ENCODE peak calls at places on chromosomes 3 and 15, in six cellular contexts. U is AG04450, B is fibroblast of mammary gland, H is WERI-Rb-1, O is endodermal cell, A is astrocyte of the cerebellum. Q is an unnamed sample.

GRCh38 chr3:156787926-156788663 is 38.1 kb upstream of the LEKR1 start:
- DNase-seq in U (peak; percentile 79), B (peak; percentile 99), O (no peak), A (peak; percentile 80), H (no peak), Q (peak; percentile 93)

GRCh38 chr15:72236381-72237285 is 5.6 kb upstream of the PKM start:
- DNase-seq in A (no peak), B (peak; percentile 16), U (no peak), O (no peak), H (peak; percentile 45), Q (no peak)

GRCh38 chr3:25442486-25442885 is 14.4 kb downstream of the RARB start:
- DNase-seq in A (no peak), U (no peak), B (no peak), O (no peak), H (no peak), Q (no peak)

GRCh38 chr3:125051205-125051604 is 4.6 kb downstream of the HEG1 start:
- DNase-seq in B (no peak), O (no peak), A (no peak), H (no peak), U (no peak), Q (no peak)

GRCh38 chr3:31624054-31624709 is 91.5 kb downstream of the STT3B start:
- DNase-seq in O (no peak), H (no peak), B (no peak), U (no peak), A (no peak), Q (no peak)

GRCh38 chr3:15794303-15794771 is 3.4 kb downstream of the ANKRD28 start:
- DNase-seq in B (peak; percentile 86), O (no peak), A (no peak), U (peak; percentile 36), H (no peak), Q (peak; percentile 78)

GRCh38 chr3:48568476-48568875 is 4.9 kb upstream of the UCN2 start:
- DNase-seq in U (no peak), O (no peak), H (no peak), B (no peak), A (no peak), Q (no peak)

GRCh38 chr3:133364704-133365103 is 35.2 kb upstream of the BFSP2 start:
- DNase-seq in O (peak; percentile 25), B (no peak), U (no peak), H (no peak), A (no peak), Q (no peak)

GRCh38 chr15:29089731-29090616 is 179.6 kb downstream of the NSMCE3 start:
- DNase-seq in H (no peak), B (peak; percentile 22), A (peak; percentile 41), O (no peak), U (peak; percentile 13), Q (no peak)

GRCh38 chr3:183826854-183827253 is 1.5 kb upstream of the MAP6D1 start:
- DNase-seq in H (peak; percentile 37), A (no peak), U (no peak), B (no peak), O (no peak), Q (no peak)

GRCh38 chr3:148513066-148513671 is 184.5 kb upstream of the AGTR1 start:
- DNase-seq in U (no peak), B (peak; percentile 32), H (no peak), A (no peak), O (no peak), Q (peak; percentile 12)

GRCh38 chr3:18194431-18194830 is 230.7 kb downstream of the SATB1 start:
- DNase-seq in H (no peak), O (no peak), A (no peak), U (no peak), B (peak; percentile 48), Q (peak; percentile 12)

GRCh38 chr3:177973241-177973840 is 562.9 kb upstream of the KCNMB2 start:
- DNase-seq in A (no peak), B (peak; percentile 43), H (no peak), U (no peak), O (no peak), Q (peak; percentile 24)

GRCh38 chr3:5974637-5975322 is 787.3 kb downstream of the EDEM1 start:
- DNase-seq in U (no peak), O (no peak), H (no peak), A (no peak), B (no peak), Q (no peak)

GRCh38 chr15:48003447-48003846 is 117.3 kb upstream of the SLC24A5 start:
- DNase-seq in H (no peak), O (no peak), U (no peak), A (no peak), B (no peak), Q (no peak)

GRCh38 chr15:82958638-82959037 is 6.1 kb upstream of the HOMER2 start:
- DNase-seq in U (no peak), A (no peak), O (no peak), B (no peak), H (no peak), Q (no peak)

GRCh38 chr3:22106213-22106867 is 355.3 kb upstream of the ZNF385D start:
- DNase-seq in B (peak; percentile 2), O (no peak), H (no peak), A (no peak), U (no peak), Q (no peak)

GRCh38 chr15:62307551-62307950 is 142.5 kb upstream of the C2CD4B start:
- DNase-seq in B (peak; percentile 65), H (no peak), O (no peak), A (no peak), U (no peak), Q (peak; percentile 79)

GRCh38 chr3:141399979-141400971 is 32.0 kb downstream of the ZBTB38 start:
- DNase-seq in O (no peak), H (peak; percentile 65), U (no peak), A (no peak), B (no peak), Q (peak; percentile 84)

GRCh38 chr3:51389423-51390183 is 1.5 kb upstream of the RBM15B start:
- DNase-seq in H (peak; percentile 76), A (peak; percentile 11), O (peak; percentile 85), U (no peak), B (peak; percentile 52), Q (peak; percentile 46)

GRCh38 chr3:107438671-107439070 is 61.4 kb downstream of the CCDC54 start:
- DNase-seq in U (no peak), O (no peak), B (no peak), A (no peak), H (no peak), Q (no peak)

GRCh38 chr15:51536965-51537574 is 85.5 kb downstream of the DMXL2 start:
- DNase-seq in O (no peak), A (peak; percentile 11), U (no peak), B (peak; percentile 45), H (no peak), Q (peak; percentile 37)

GRCh38 chr3:139388961-139389551 is 391 bp downstream of the COPB2 start:
- DNase-seq in B (no peak), A (no peak), O (no peak), H (no peak), U (no peak), Q (no peak)

GRCh38 chr15:90465930-90466567 is 63.7 kb upstream of the CRTC3 start:
- DNase-seq in O (no peak), A (peak; percentile 49), U (no peak), H (no peak), B (peak; percentile 58), Q (peak; percentile 45)

DNA sequence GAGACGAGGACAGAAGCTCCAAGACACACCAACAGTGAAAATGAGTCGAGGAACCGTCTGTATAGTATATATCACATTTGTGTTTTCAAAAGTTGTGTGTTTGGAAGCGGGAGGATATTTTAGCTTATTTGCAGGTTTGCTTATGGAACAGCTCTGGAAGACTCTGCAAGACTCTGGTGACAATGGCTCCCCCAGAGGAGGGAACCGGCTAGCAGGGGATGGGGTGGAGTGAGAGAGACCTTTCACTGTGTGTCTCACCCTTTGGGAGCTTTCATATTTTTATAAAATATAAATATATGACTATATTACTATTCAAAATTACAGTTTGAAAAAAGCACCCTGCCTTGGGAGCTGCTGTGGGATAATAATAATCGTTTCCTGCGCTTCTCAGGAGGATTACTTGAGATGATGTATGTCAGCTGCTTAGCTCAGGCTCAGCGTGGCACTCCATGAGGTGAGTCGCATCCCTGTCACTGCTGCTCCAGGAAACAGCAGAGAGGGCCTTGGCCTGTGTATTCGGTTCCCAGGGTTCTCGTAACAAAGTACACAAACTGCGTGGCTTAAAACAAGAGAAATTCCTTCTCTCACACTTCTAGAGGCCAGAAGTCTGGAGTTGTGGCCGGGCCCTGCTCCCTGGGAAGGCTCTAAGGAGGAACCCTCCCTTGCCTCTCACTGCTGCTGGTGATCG is 183.9 kb downstream of the FAM43A start:
- DNase-seq in O (no peak), H (no peak), B (peak; percentile 97), U (peak; percentile 68), A (no peak), Q (peak; percentile 65)
- TF ChIP-seq CTCF in O (peak; percentile 39), H (no peak), B (peak; percentile 30), U (no peak), A (no peak), Q (peak; percentile 20)

GRCh38 chr3:63976166-63976861 is 47.0 kb downstream of the PSMD6 start:
- DNase-seq in H (no peak), A (peak; percentile 92), O (no peak), B (peak; percentile 99), U (peak; percentile 81), Q (peak; percentile 97)
- H3K4me3 ChIP-seq in H (no peak overlapping the region), A (no peak overlapping the region), O (no peak overlapping the region), B (peak overlapping the region; percentile 30), U (no peak overlapping the region), Q (peak overlapping the region; percentile 26)

DNA sequence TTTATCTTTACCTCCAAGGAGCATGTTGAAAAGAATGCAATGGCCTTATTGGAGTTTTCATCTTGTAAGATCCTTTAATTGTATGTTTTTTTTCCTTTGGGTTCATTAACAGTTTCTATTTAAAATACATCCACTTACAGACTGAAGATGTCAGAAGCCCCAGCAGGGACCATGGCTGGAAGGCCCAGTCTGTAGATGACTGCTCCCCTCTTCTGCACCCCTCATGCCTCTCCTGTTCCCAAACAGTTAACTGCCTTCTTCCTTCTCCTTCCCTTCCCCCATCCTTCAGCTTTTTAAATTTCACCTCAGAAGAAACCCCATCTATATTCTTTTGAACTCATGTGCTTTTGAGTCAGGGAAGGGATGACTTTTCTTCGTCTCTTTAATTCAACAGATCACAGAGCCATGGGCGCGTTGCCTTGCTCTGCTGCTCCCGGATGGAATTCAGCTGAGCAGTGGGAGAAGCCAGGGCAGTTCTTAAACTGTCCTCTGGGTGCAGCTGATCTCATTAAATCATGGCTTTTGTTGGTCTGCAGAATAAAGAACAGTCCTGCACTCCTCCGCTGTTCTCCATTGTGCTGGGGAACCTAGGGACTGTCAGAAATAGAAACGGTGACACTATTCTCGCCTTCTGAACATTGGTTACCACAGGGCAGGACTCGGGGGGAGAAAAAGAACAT is 71.5 kb upstream of the EIF1B start:
- DNase-seq in U (no peak), H (peak; percentile 7), O (peak; percentile 83), A (no peak), B (peak; percentile 30), Q (peak; percentile 18)
- TF ChIP-seq CTCF in U (peak; percentile 36), H (peak; percentile 42), O (peak; percentile 73), A (peak; percentile 46), B (peak; percentile 32), Q (peak; percentile 43)

DNA sequence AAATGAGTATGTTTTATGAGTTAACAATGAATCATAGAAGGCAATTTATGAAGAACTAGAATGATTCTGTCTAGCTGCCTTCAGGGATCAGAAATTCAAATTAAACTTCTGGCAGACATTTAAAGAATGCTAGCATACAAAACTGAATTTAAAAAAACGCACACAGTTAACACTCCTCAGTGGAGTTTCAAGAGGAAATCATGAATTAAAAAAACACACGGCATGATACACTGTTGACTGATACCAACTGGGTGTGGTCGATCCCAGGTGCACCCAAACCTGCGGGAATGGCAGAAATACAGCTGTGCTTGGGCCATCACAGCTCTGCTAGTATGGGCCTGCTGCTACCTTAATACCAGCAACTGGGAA is 526.0 kb downstream of the FOXP1 start:
- DNase-seq in U (no peak), O (no peak), B (peak; percentile 38), A (no peak), H (no peak), Q (no peak)
- H3K4me3 ChIP-seq in U (no peak overlapping the region), O (no peak overlapping the region), B (no peak overlapping the region), A (no peak overlapping the region), H (no peak overlapping the region), Q (no peak overlapping the region)

Q was measured in AG10803.